ENCODE peak calls at places on chromosome 21, in eight cellular contexts. One of them, this sample, is unnamed.

GRCh38 chr21:28867401-28867800 is 125.3 kb downstream of the LTN1 start:
- DNase-seq in GM10248: no peak
- DNase-seq in A549: no peak
- DNase-seq in Calu3: no peak
- DNase-seq in cardiac muscle cell: no peak
- DNase-seq in HFF-Myc: no peak
- DNase-seq in DND-41: no peak
- DNase-seq in heart right ventricle: no peak
- DNase-seq in this sample: no peak

GRCh38 chr21:32884062-32884461 is 112.5 kb upstream of the PAXBP1 start:
- DNase-seq in GM10248: no peak
- DNase-seq in A549: peak
- DNase-seq in Calu3: no peak
- DNase-seq in cardiac muscle cell: no peak
- DNase-seq in HFF-Myc: no peak
- DNase-seq in DND-41: no peak
- DNase-seq in heart right ventricle: no peak
- DNase-seq in this sample: no peak

GRCh38 chr21:27570306-27570868 is 603.5 kb upstream of the ADAMTS5 start:
- DNase-seq in GM10248: no peak
- DNase-seq in A549: no peak
- DNase-seq in Calu3: no peak
- DNase-seq in cardiac muscle cell: no peak
- DNase-seq in HFF-Myc: no peak
- DNase-seq in DND-41: no peak
- DNase-seq in heart right ventricle: peak
- DNase-seq in this sample: peak

GRCh38 chr21:15457962-15458361 is 271.8 kb upstream of the USP25 start:
- DNase-seq in GM10248: no peak
- DNase-seq in A549: no peak
- DNase-seq in Calu3: no peak
- DNase-seq in cardiac muscle cell: no peak
- DNase-seq in HFF-Myc: no peak
- DNase-seq in DND-41: no peak
- DNase-seq in heart right ventricle: no peak
- DNase-seq in this sample: no peak

GRCh38 chr21:44740721-44741120 is 29.3 kb upstream of the TSPEAR start:
- DNase-seq in GM10248: no peak
- DNase-seq in A549: no peak
- DNase-seq in Calu3: no peak
- DNase-seq in cardiac muscle cell: no peak
- DNase-seq in HFF-Myc: no peak
- DNase-seq in DND-41: no peak
- DNase-seq in heart right ventricle: no peak
- DNase-seq in this sample: no peak

GRCh38 chr21:30227633-30228404 is 11.9 kb upstream of the CLDN8 start:
- DNase-seq in GM10248: no peak
- DNase-seq in A549: peak
- DNase-seq in Calu3: peak
- DNase-seq in cardiac muscle cell: no peak
- DNase-seq in HFF-Myc: peak
- DNase-seq in DND-41: no peak
- DNase-seq in heart right ventricle: peak
- DNase-seq in this sample: peak

GRCh38 chr21:35275776-35276175 is 226.7 kb upstream of the RUNX1 start:
- DNase-seq in GM10248: no peak
- DNase-seq in A549: no peak
- DNase-seq in Calu3: peak
- DNase-seq in cardiac muscle cell: no peak
- DNase-seq in HFF-Myc: no peak
- DNase-seq in DND-41: no peak
- DNase-seq in heart right ventricle: no peak
- DNase-seq in this sample: no peak

GRCh38 chr21:44874497-44875331 is 1.2 kb upstream of the PTTG1IP start:
- DNase-seq in GM10248: no peak
- DNase-seq in A549: no peak
- DNase-seq in Calu3: no peak
- DNase-seq in cardiac muscle cell: peak
- DNase-seq in HFF-Myc: no peak
- DNase-seq in DND-41: peak
- DNase-seq in heart right ventricle: peak
- DNase-seq in this sample: no peak

GRCh38 chr21:18249542-18250152 is 5.0 kb downstream of the CHODL start:
- DNase-seq in GM10248: no peak
- DNase-seq in A549: no peak
- DNase-seq in Calu3: no peak
- DNase-seq in cardiac muscle cell: no peak
- DNase-seq in HFF-Myc: no peak
- DNase-seq in DND-41: no peak
- DNase-seq in heart right ventricle: no peak
- DNase-seq in this sample: no peak

GRCh38 chr21:27206368-27206982 is 239.6 kb upstream of the ADAMTS5 start:
- DNase-seq in GM10248: no peak
- DNase-seq in A549: no peak
- DNase-seq in Calu3: no peak
- DNase-seq in cardiac muscle cell: no peak
- DNase-seq in HFF-Myc: no peak
- DNase-seq in DND-41: no peak
- DNase-seq in heart right ventricle: no peak
- DNase-seq in this sample: no peak

GRCh38 chr21:39756285-39756684 is 11.3 kb downstream of the IGSF5 start:
- DNase-seq in GM10248: no peak
- DNase-seq in A549: no peak
- DNase-seq in Calu3: no peak
- DNase-seq in cardiac muscle cell: no peak
- DNase-seq in HFF-Myc: no peak
- DNase-seq in DND-41: no peak
- DNase-seq in heart right ventricle: no peak
- DNase-seq in this sample: no peak

GRCh38 chr21:35635261-35635660 is 425.1 kb downstream of the SETD4 start:
- DNase-seq in GM10248: no peak
- DNase-seq in A549: peak
- DNase-seq in Calu3: no peak
- DNase-seq in cardiac muscle cell: no peak
- DNase-seq in HFF-Myc: no peak
- DNase-seq in DND-41: no peak
- DNase-seq in heart right ventricle: no peak
- DNase-seq in this sample: no peak

DNA sequence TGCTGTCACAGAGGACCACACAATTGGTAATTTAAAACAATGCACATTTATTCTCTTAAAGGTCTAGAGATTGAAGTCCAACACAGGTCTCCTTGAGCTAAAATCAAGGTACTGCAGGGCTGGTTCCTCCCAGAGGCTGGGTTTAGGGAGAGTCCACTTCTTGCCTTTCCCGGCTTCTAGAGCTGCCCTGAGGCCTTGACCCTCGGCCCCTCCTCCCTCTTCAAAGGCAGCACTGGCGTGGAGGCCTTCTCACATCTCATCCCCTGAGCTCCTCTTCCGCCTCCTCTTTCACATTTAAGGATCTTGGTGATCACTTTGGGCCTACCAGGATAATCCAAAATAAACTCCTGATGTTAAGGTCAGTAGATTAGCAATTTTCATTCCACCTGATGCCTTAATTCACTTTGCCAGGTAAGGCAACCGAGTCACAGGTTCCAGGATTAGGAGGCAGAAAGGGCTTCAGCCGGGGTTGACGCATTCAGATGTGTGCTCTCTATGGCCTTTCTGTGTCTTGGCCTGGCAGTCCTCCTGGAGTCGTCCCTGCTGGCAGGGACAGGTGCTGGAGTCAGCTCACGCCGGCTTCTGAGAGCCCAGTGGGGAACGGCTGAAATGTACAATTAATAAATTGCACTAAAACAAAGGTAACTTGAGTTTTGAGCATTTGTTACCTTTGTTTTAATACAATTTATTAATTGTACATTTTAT is 61.2 kb upstream of the ABCG1 start:
- DNase-seq in GM10248: no peak
- DNase-seq in A549: no peak
- DNase-seq in Calu3: no peak
- DNase-seq in cardiac muscle cell: no peak
- DNase-seq in HFF-Myc: no peak
- DNase-seq in DND-41: no peak
- DNase-seq in heart right ventricle: no peak
- DNase-seq in this sample: no peak
- TF ChIP-seq CTCF in GM10248: no peak
- TF ChIP-seq CTCF in A549: no peak
- TF ChIP-seq CTCF in Calu3: no peak
- TF ChIP-seq CTCF in cardiac muscle cell: no peak
- TF ChIP-seq CTCF in HFF-Myc: no peak
- TF ChIP-seq CTCF in DND-41: no peak
- TF ChIP-seq CTCF in heart right ventricle: no peak
- TF ChIP-seq CTCF in this sample: no peak

DNA sequence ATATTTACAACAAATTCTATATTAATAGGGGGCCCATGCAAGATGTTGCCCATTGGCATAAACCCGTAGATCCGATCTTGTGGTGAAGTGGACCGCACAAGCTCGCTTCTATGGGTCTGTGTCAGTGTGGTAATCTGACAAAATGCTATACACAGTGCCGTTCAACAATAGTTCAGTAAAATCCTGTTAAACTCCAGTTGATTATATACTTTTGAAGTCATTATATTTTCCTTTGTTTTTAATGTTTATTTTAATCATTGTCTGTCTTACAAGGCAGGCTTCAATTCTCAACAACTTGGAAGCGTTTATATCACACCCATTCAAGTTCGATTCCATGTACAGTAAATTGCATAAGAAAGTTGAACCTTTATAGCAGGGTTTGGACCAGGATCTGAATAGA is 809.3 kb downstream of the USP25 start:
- DNase-seq in GM10248: no peak
- DNase-seq in A549: no peak
- DNase-seq in Calu3: no peak
- DNase-seq in cardiac muscle cell: no peak
- DNase-seq in HFF-Myc: no peak
- DNase-seq in DND-41: no peak
- DNase-seq in heart right ventricle: no peak
- DNase-seq in this sample: no peak
- TF ChIP-seq CTCF in GM10248: no peak
- TF ChIP-seq CTCF in A549: no peak
- TF ChIP-seq CTCF in Calu3: no peak
- TF ChIP-seq CTCF in cardiac muscle cell: no peak
- TF ChIP-seq CTCF in HFF-Myc: no peak
- TF ChIP-seq CTCF in DND-41: no peak
- TF ChIP-seq CTCF in heart right ventricle: no peak
- TF ChIP-seq CTCF in this sample: no peak

GRCh38 chr21:34093083-34093482 is 19.7 kb downstream of the MRPS6 start:
- DNase-seq in GM10248: no peak
- DNase-seq in A549: no peak
- DNase-seq in Calu3: no peak
- DNase-seq in cardiac muscle cell: no peak
- DNase-seq in HFF-Myc: no peak
- DNase-seq in DND-41: no peak
- DNase-seq in heart right ventricle: no peak
- DNase-seq in this sample: no peak

GRCh38 chr21:34091032-34091431 is 17.7 kb downstream of the MRPS6 start:
- DNase-seq in GM10248: no peak
- DNase-seq in A549: no peak
- DNase-seq in Calu3: no peak
- DNase-seq in cardiac muscle cell: no peak
- DNase-seq in HFF-Myc: no peak
- DNase-seq in DND-41: no peak
- DNase-seq in heart right ventricle: no peak
- DNase-seq in this sample: no peak

GRCh38 chr21:34088752-34089151 is 15.4 kb downstream of the MRPS6 start:
- DNase-seq in GM10248: no peak
- DNase-seq in A549: no peak
- DNase-seq in Calu3: no peak
- DNase-seq in cardiac muscle cell: no peak
- DNase-seq in HFF-Myc: no peak
- DNase-seq in DND-41: no peak
- DNase-seq in heart right ventricle: no peak
- DNase-seq in this sample: no peak

GRCh38 chr21:34092241-34092921 is 19.0 kb downstream of the MRPS6 start:
- DNase-seq in GM10248: no peak
- DNase-seq in A549: no peak
- DNase-seq in Calu3: no peak
- DNase-seq in cardiac muscle cell: peak
- DNase-seq in HFF-Myc: no peak
- DNase-seq in DND-41: no peak
- DNase-seq in heart right ventricle: no peak
- DNase-seq in this sample: no peak

GRCh38 chr21:34091607-34092006 is 18.2 kb downstream of the MRPS6 start:
- DNase-seq in GM10248: no peak
- DNase-seq in A549: no peak
- DNase-seq in Calu3: no peak
- DNase-seq in cardiac muscle cell: no peak
- DNase-seq in HFF-Myc: no peak
- DNase-seq in DND-41: no peak
- DNase-seq in heart right ventricle: no peak
- DNase-seq in this sample: no peak
- TF ChIP-seq CTCF in GM10248: peak
- TF ChIP-seq CTCF in A549: no peak
- TF ChIP-seq CTCF in Calu3: no peak
- TF ChIP-seq CTCF in cardiac muscle cell: peak
- TF ChIP-seq CTCF in HFF-Myc: peak
- TF ChIP-seq CTCF in DND-41: peak
- TF ChIP-seq CTCF in heart right ventricle: peak
- TF ChIP-seq CTCF in this sample: peak

DNA sequence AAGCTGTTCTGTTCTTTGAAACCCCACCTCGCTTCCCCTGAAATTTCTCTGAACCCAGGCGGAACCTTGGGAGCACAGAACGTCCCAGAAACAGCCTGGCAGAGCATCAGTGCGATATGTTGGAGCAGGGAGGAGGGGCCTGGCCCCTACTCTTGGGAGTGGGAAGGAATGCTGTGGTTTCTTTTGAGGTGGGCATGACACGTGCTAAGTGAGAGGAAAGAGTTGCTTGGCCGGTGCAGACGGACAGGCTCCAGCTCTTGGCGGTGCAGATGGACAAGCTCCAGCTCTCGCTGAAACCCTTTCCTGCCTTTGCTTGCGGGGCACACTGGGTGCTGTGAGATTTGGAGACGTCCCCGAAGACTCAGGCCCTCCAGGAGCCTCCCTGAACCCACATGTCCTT is 15.9 kb downstream of the PDXK start:
- DNase-seq in GM10248: no peak
- DNase-seq in A549: no peak
- DNase-seq in Calu3: no peak
- DNase-seq in cardiac muscle cell: no peak
- DNase-seq in HFF-Myc: no peak
- DNase-seq in DND-41: no peak
- DNase-seq in heart right ventricle: no peak
- DNase-seq in this sample: no peak
- TF ChIP-seq CTCF in GM10248: no peak
- TF ChIP-seq CTCF in A549: no peak
- TF ChIP-seq CTCF in Calu3: no peak
- TF ChIP-seq CTCF in cardiac muscle cell: no peak
- TF ChIP-seq CTCF in HFF-Myc: no peak
- TF ChIP-seq CTCF in DND-41: no peak
- TF ChIP-seq CTCF in heart right ventricle: no peak
- TF ChIP-seq CTCF in this sample: no peak

This sample was measured in AG09319.